ENCODE peak calls at places on chromosome 3, in eight cellular contexts. One of them, this sample, is unnamed. For H3K27me3, the result is how much of the 10 kb centered on the place peaks cover.

GRCh38 chr3:156535162-156535627 is 19.7 kb downstream of the SSR3 start:
- DNase-seq in bronchial epithelial cell: peak
- DNase-seq in BE2C: peak
- DNase-seq in MG63: peak
- DNase-seq in stomach: peak
- DNase-seq in CD4-positive, alpha-beta memory T cell: no peak
- DNase-seq in WERI-Rb-1: no peak
- DNase-seq in naive thymus-derived CD4-positive, alpha-beta T cell: no peak
- DNase-seq in this sample: no peak

GRCh38 chr3:51434746-51435323 is 43.8 kb downstream of the RBM15B start:
- DNase-seq in bronchial epithelial cell: peak
- DNase-seq in BE2C: peak
- DNase-seq in MG63: peak
- DNase-seq in stomach: peak
- DNase-seq in CD4-positive, alpha-beta memory T cell: peak
- DNase-seq in WERI-Rb-1: peak
- DNase-seq in naive thymus-derived CD4-positive, alpha-beta T cell: peak
- DNase-seq in this sample: peak

GRCh38 chr3:23807161-23808015 is 1.6 kb downstream of the UBE2E1 start:
- DNase-seq in bronchial epithelial cell: peak
- DNase-seq in BE2C: no peak
- DNase-seq in MG63: no peak
- DNase-seq in stomach: no peak
- DNase-seq in CD4-positive, alpha-beta memory T cell: no peak
- DNase-seq in WERI-Rb-1: no peak
- DNase-seq in naive thymus-derived CD4-positive, alpha-beta T cell: peak
- DNase-seq in this sample: no peak

GRCh38 chr3:41434781-41435180 is 235.5 kb downstream of the CTNNB1 start:
- DNase-seq in bronchial epithelial cell: no peak
- DNase-seq in BE2C: no peak
- DNase-seq in MG63: no peak
- DNase-seq in stomach: no peak
- DNase-seq in CD4-positive, alpha-beta memory T cell: no peak
- DNase-seq in WERI-Rb-1: no peak
- DNase-seq in naive thymus-derived CD4-positive, alpha-beta T cell: no peak
- DNase-seq in this sample: no peak

GRCh38 chr3:55089211-55089610 is 161.4 kb upstream of the LRTM1 start:
- DNase-seq in bronchial epithelial cell: no peak
- DNase-seq in BE2C: no peak
- DNase-seq in MG63: no peak
- DNase-seq in stomach: no peak
- DNase-seq in CD4-positive, alpha-beta memory T cell: no peak
- DNase-seq in WERI-Rb-1: no peak
- DNase-seq in naive thymus-derived CD4-positive, alpha-beta T cell: no peak
- DNase-seq in this sample: no peak

GRCh38 chr3:23601020-23601822 is 204.5 kb upstream of the UBE2E1 start:
- DNase-seq in bronchial epithelial cell: no peak
- DNase-seq in BE2C: peak
- DNase-seq in MG63: no peak
- DNase-seq in stomach: no peak
- DNase-seq in CD4-positive, alpha-beta memory T cell: no peak
- DNase-seq in WERI-Rb-1: no peak
- DNase-seq in naive thymus-derived CD4-positive, alpha-beta T cell: no peak
- DNase-seq in this sample: no peak

GRCh38 chr3:12705981-12706380 is 42.1 kb upstream of the RAF1 start:
- DNase-seq in bronchial epithelial cell: no peak
- DNase-seq in BE2C: no peak
- DNase-seq in MG63: peak
- DNase-seq in stomach: no peak
- DNase-seq in CD4-positive, alpha-beta memory T cell: no peak
- DNase-seq in WERI-Rb-1: no peak
- DNase-seq in naive thymus-derived CD4-positive, alpha-beta T cell: no peak
- DNase-seq in this sample: no peak

GRCh38 chr3:38039899-38040261 is 872 bp downstream of the DLEC1 start:
- DNase-seq in bronchial epithelial cell: peak
- DNase-seq in BE2C: no peak
- DNase-seq in MG63: peak
- DNase-seq in stomach: peak
- DNase-seq in CD4-positive, alpha-beta memory T cell: peak
- DNase-seq in WERI-Rb-1: no peak
- DNase-seq in naive thymus-derived CD4-positive, alpha-beta T cell: peak
- DNase-seq in this sample: no peak

GRCh38 chr3:133238015-133238414 is 161.8 kb upstream of the BFSP2 start:
- DNase-seq in bronchial epithelial cell: no peak
- DNase-seq in BE2C: no peak
- DNase-seq in MG63: no peak
- DNase-seq in stomach: no peak
- DNase-seq in CD4-positive, alpha-beta memory T cell: no peak
- DNase-seq in WERI-Rb-1: no peak
- DNase-seq in naive thymus-derived CD4-positive, alpha-beta T cell: no peak
- DNase-seq in this sample: no peak

GRCh38 chr3:195774917-195775316 is 36.8 kb downstream of the MUC4 start:
- DNase-seq in bronchial epithelial cell: no peak
- DNase-seq in BE2C: peak
- DNase-seq in MG63: peak
- DNase-seq in stomach: no peak
- DNase-seq in CD4-positive, alpha-beta memory T cell: no peak
- DNase-seq in WERI-Rb-1: peak
- DNase-seq in naive thymus-derived CD4-positive, alpha-beta T cell: no peak
- DNase-seq in this sample: peak

GRCh38 chr3:4716731-4717362 is 223.7 kb downstream of the ITPR1 start:
- DNase-seq in bronchial epithelial cell: no peak
- DNase-seq in BE2C: no peak
- DNase-seq in MG63: no peak
- DNase-seq in stomach: no peak
- DNase-seq in CD4-positive, alpha-beta memory T cell: no peak
- DNase-seq in WERI-Rb-1: peak
- DNase-seq in naive thymus-derived CD4-positive, alpha-beta T cell: no peak
- DNase-seq in this sample: no peak

GRCh38 chr3:73094127-73094526 is 32.7 kb downstream of the EBLN2 start:
- DNase-seq in bronchial epithelial cell: peak
- DNase-seq in BE2C: no peak
- DNase-seq in MG63: peak
- DNase-seq in stomach: no peak
- DNase-seq in CD4-positive, alpha-beta memory T cell: no peak
- DNase-seq in WERI-Rb-1: no peak
- DNase-seq in naive thymus-derived CD4-positive, alpha-beta T cell: no peak
- DNase-seq in this sample: peak

GRCh38 chr3:17678116-17678741 is 64.2 kb downstream of the TBC1D5 start:
- DNase-seq in bronchial epithelial cell: peak
- DNase-seq in BE2C: no peak
- DNase-seq in MG63: no peak
- DNase-seq in stomach: no peak
- DNase-seq in CD4-positive, alpha-beta memory T cell: no peak
- DNase-seq in WERI-Rb-1: no peak
- DNase-seq in naive thymus-derived CD4-positive, alpha-beta T cell: no peak
- DNase-seq in this sample: no peak

GRCh38 chr3:108035751-108036150 is 55.1 kb downstream of the CD47 start:
- DNase-seq in bronchial epithelial cell: no peak
- DNase-seq in BE2C: no peak
- DNase-seq in MG63: peak
- DNase-seq in stomach: no peak
- DNase-seq in CD4-positive, alpha-beta memory T cell: no peak
- DNase-seq in WERI-Rb-1: no peak
- DNase-seq in naive thymus-derived CD4-positive, alpha-beta T cell: no peak
- DNase-seq in this sample: no peak

GRCh38 chr3:61718565-61718964 is 157.2 kb downstream of the PTPRG start:
- DNase-seq in bronchial epithelial cell: no peak
- DNase-seq in BE2C: no peak
- DNase-seq in MG63: no peak
- DNase-seq in stomach: no peak
- DNase-seq in CD4-positive, alpha-beta memory T cell: no peak
- DNase-seq in WERI-Rb-1: no peak
- DNase-seq in naive thymus-derived CD4-positive, alpha-beta T cell: no peak
- DNase-seq in this sample: no peak

GRCh38 chr3:179432451-179432850 is 18.8 kb downstream of the GNB4 start:
- DNase-seq in bronchial epithelial cell: no peak
- DNase-seq in BE2C: no peak
- DNase-seq in MG63: no peak
- DNase-seq in stomach: no peak
- DNase-seq in CD4-positive, alpha-beta memory T cell: no peak
- DNase-seq in WERI-Rb-1: no peak
- DNase-seq in naive thymus-derived CD4-positive, alpha-beta T cell: no peak
- DNase-seq in this sample: no peak

GRCh38 chr3:27728195-27729087 is 6.3 kb upstream of the EOMES start:
- DNase-seq in bronchial epithelial cell: no peak
- DNase-seq in BE2C: no peak
- DNase-seq in MG63: no peak
- DNase-seq in stomach: no peak
- DNase-seq in CD4-positive, alpha-beta memory T cell: no peak
- DNase-seq in WERI-Rb-1: peak
- DNase-seq in naive thymus-derived CD4-positive, alpha-beta T cell: no peak
- DNase-seq in this sample: peak

GRCh38 chr3:10707984-10708868 is 107.8 kb upstream of the SLC6A11 start:
- DNase-seq in bronchial epithelial cell: no peak
- DNase-seq in BE2C: no peak
- DNase-seq in MG63: peak
- DNase-seq in stomach: no peak
- DNase-seq in CD4-positive, alpha-beta memory T cell: no peak
- DNase-seq in WERI-Rb-1: no peak
- DNase-seq in naive thymus-derived CD4-positive, alpha-beta T cell: no peak
- DNase-seq in this sample: no peak
- H3K27me3 ChIP-seq in bronchial epithelial cell: under half
- H3K27me3 ChIP-seq in BE2C: under half
- H3K27me3 ChIP-seq in MG63: under half
- H3K27me3 ChIP-seq in stomach: under half
- H3K27me3 ChIP-seq in CD4-positive, alpha-beta memory T cell: under half
- H3K27me3 ChIP-seq in WERI-Rb-1: under half
- H3K27me3 ChIP-seq in naive thymus-derived CD4-positive, alpha-beta T cell: under half
- H3K27me3 ChIP-seq in this sample: under half

DNA sequence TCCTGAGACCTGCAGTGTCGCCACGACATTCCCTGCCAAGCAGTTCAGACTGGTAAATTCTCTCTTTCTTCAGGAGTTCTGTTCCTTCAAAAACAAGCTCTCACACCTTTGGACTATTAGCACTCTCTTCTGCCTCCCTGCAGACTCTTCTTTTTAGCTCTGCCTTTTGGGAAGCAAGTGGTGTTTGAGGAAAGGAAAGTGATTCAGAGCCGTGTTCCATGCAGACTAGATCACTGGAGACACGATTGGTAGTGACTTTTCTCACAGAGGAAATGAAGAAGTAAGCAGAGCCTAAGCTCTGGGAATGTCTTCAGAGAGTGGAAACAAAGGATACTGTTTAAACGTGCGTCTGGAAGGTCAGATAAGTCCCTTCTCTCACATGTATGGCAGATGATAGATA is 270.6 kb upstream of the TPRG1 start:
- DNase-seq in bronchial epithelial cell: peak
- DNase-seq in BE2C: no peak
- DNase-seq in MG63: peak
- DNase-seq in stomach: no peak
- DNase-seq in CD4-positive, alpha-beta memory T cell: no peak
- DNase-seq in WERI-Rb-1: no peak
- DNase-seq in naive thymus-derived CD4-positive, alpha-beta T cell: no peak
- DNase-seq in this sample: no peak
- H3K4me3 ChIP-seq in bronchial epithelial cell: no peak
- H3K4me3 ChIP-seq in BE2C: no peak
- H3K4me3 ChIP-seq in MG63: no peak
- H3K4me3 ChIP-seq in stomach: no peak
- H3K4me3 ChIP-seq in CD4-positive, alpha-beta memory T cell: no peak
- H3K4me3 ChIP-seq in WERI-Rb-1: no peak
- H3K4me3 ChIP-seq in naive thymus-derived CD4-positive, alpha-beta T cell: no peak
- H3K4me3 ChIP-seq in this sample: no peak

GRCh38 chr3:194103475-194103874 is 32.5 kb upstream of the HES1 start:
- DNase-seq in bronchial epithelial cell: no peak
- DNase-seq in BE2C: no peak
- DNase-seq in MG63: no peak
- DNase-seq in stomach: no peak
- DNase-seq in CD4-positive, alpha-beta memory T cell: peak
- DNase-seq in WERI-Rb-1: no peak
- DNase-seq in naive thymus-derived CD4-positive, alpha-beta T cell: peak
- DNase-seq in this sample: no peak

GRCh38 chr3:194107126-194107525 is 28.8 kb upstream of the HES1 start:
- DNase-seq in bronchial epithelial cell: no peak
- DNase-seq in BE2C: no peak
- DNase-seq in MG63: no peak
- DNase-seq in stomach: no peak
- DNase-seq in CD4-positive, alpha-beta memory T cell: no peak
- DNase-seq in WERI-Rb-1: no peak
- DNase-seq in naive thymus-derived CD4-positive, alpha-beta T cell: no peak
- DNase-seq in this sample: no peak

GRCh38 chr3:194102436-194102835 is 33.5 kb upstream of the HES1 start:
- DNase-seq in bronchial epithelial cell: no peak
- DNase-seq in BE2C: no peak
- DNase-seq in MG63: no peak
- DNase-seq in stomach: no peak
- DNase-seq in CD4-positive, alpha-beta memory T cell: no peak
- DNase-seq in WERI-Rb-1: no peak
- DNase-seq in naive thymus-derived CD4-positive, alpha-beta T cell: no peak
- DNase-seq in this sample: no peak

GRCh38 chr3:194104041-194104751 is 31.8 kb upstream of the HES1 start:
- DNase-seq in bronchial epithelial cell: no peak
- DNase-seq in BE2C: peak
- DNase-seq in MG63: no peak
- DNase-seq in stomach: no peak
- DNase-seq in CD4-positive, alpha-beta memory T cell: no peak
- DNase-seq in WERI-Rb-1: no peak
- DNase-seq in naive thymus-derived CD4-positive, alpha-beta T cell: no peak
- DNase-seq in this sample: no peak

DNA sequence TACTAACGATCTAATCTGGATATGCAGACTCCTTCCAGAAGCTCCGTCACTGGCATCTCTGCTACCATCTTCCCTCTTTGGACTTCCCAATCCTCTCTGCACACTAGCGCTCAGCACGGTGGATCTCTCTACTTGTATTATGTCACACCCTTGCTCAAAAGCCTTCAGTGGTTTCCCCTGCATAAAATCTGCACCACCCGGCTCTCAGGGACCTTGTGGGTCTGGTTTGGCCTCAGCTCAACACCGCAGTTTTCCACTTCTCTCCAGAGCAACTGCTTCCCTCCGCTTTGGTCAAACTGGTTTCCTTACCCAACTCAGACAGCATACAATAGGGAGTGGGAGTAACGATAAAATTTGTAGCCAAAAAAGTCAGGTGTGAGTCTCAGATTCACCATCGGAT is 30.7 kb upstream of the HES1 start:
- DNase-seq in bronchial epithelial cell: no peak
- DNase-seq in BE2C: no peak
- DNase-seq in MG63: no peak
- DNase-seq in stomach: no peak
- DNase-seq in CD4-positive, alpha-beta memory T cell: no peak
- DNase-seq in WERI-Rb-1: no peak
- DNase-seq in naive thymus-derived CD4-positive, alpha-beta T cell: no peak
- DNase-seq in this sample: no peak
- H3K27me3 ChIP-seq in bronchial epithelial cell: under half
- H3K27me3 ChIP-seq in BE2C: under half
- H3K27me3 ChIP-seq in MG63: under half
- H3K27me3 ChIP-seq in stomach: under half
- H3K27me3 ChIP-seq in CD4-positive, alpha-beta memory T cell: under half
- H3K27me3 ChIP-seq in WERI-Rb-1: under half
- H3K27me3 ChIP-seq in naive thymus-derived CD4-positive, alpha-beta T cell: under half
- H3K27me3 ChIP-seq in this sample: under half

DNA sequence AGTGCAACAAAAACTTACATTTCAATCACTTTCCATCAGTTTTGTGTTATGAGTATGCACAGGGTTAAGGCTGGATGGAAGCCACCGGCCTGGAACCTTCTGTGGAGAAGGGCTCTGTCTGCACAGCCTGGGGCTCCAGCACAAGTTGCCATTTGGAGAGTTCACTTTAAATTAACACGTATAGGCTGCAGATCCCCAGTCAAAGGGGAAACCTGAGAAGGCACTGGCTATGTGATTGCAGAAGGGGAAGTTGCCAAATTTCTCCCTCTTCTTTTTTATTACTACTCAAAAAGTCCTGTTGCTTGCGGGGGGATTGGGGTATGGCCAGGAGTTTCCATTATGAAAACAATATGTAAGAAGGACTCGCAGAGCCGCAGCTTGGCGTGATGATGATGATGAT is 57.0 kb upstream of the FOXP1 start:
- DNase-seq in bronchial epithelial cell: no peak
- DNase-seq in BE2C: no peak
- DNase-seq in MG63: no peak
- DNase-seq in stomach: no peak
- DNase-seq in CD4-positive, alpha-beta memory T cell: no peak
- DNase-seq in WERI-Rb-1: no peak
- DNase-seq in naive thymus-derived CD4-positive, alpha-beta T cell: no peak
- DNase-seq in this sample: no peak
- H3K4me3 ChIP-seq in bronchial epithelial cell: no peak
- H3K4me3 ChIP-seq in BE2C: no peak
- H3K4me3 ChIP-seq in MG63: no peak
- H3K4me3 ChIP-seq in stomach: no peak
- H3K4me3 ChIP-seq in CD4-positive, alpha-beta memory T cell: no peak
- H3K4me3 ChIP-seq in WERI-Rb-1: no peak
- H3K4me3 ChIP-seq in naive thymus-derived CD4-positive, alpha-beta T cell: no peak
- H3K4me3 ChIP-seq in this sample: no peak